ENCODE peak calls at places on chromosomes 16 and 17, in ten cellular contexts. One of them, this sample, is unnamed.

GRCh38 chr17:8745586-8746500 is 1.2 kb upstream of the CCDC42 start:
- DNase-seq in SK-N-SH: peak
- DNase-seq in NB4: peak
- DNase-seq in HCT116: peak
- DNase-seq in endothelial cell of umbilical vein: peak
- DNase-seq in WTC11: peak
- DNase-seq in K562: peak
- DNase-seq in H1: no peak
- DNase-seq in HepG2: peak
- DNase-seq in GM12878: peak
- DNase-seq in this sample: peak

GRCh38 chr17:66583112-66583748 is 251.7 kb upstream of the CACNG5 start:
- DNase-seq in SK-N-SH: no peak
- DNase-seq in NB4: no peak
- DNase-seq in HCT116: no peak
- DNase-seq in endothelial cell of umbilical vein: no peak
- DNase-seq in WTC11: no peak
- DNase-seq in K562: no peak
- DNase-seq in H1: no peak
- DNase-seq in HepG2: no peak
- DNase-seq in GM12878: no peak
- DNase-seq in this sample: no peak

GRCh38 chr17:42706732-42707131 is 24.4 kb downstream of the CNTNAP1 start:
- DNase-seq in SK-N-SH: no peak
- DNase-seq in NB4: no peak
- DNase-seq in HCT116: no peak
- DNase-seq in endothelial cell of umbilical vein: no peak
- DNase-seq in WTC11: no peak
- DNase-seq in K562: no peak
- DNase-seq in H1: no peak
- DNase-seq in HepG2: no peak
- DNase-seq in GM12878: peak
- DNase-seq in this sample: no peak

GRCh38 chr17:16371742-16372141 is 9.1 kb upstream of the UBB start:
- DNase-seq in SK-N-SH: peak
- DNase-seq in NB4: no peak
- DNase-seq in HCT116: no peak
- DNase-seq in endothelial cell of umbilical vein: peak
- DNase-seq in WTC11: no peak
- DNase-seq in K562: no peak
- DNase-seq in H1: no peak
- DNase-seq in HepG2: no peak
- DNase-seq in GM12878: no peak
- DNase-seq in this sample: peak

GRCh38 chr16:82439678-82440293 is 187.0 kb upstream of the CDH13 start:
- DNase-seq in SK-N-SH: peak
- DNase-seq in NB4: peak
- DNase-seq in HCT116: peak
- DNase-seq in endothelial cell of umbilical vein: peak
- DNase-seq in WTC11: peak
- DNase-seq in K562: peak
- DNase-seq in H1: no peak
- DNase-seq in HepG2: peak
- DNase-seq in GM12878: no peak
- DNase-seq in this sample: no peak

GRCh38 chr16:48386559-48387312 is 1.5 kb upstream of the SIAH1 start:
- DNase-seq in SK-N-SH: no peak
- DNase-seq in NB4: no peak
- DNase-seq in HCT116: no peak
- DNase-seq in endothelial cell of umbilical vein: no peak
- DNase-seq in WTC11: no peak
- DNase-seq in K562: no peak
- DNase-seq in H1: no peak
- DNase-seq in HepG2: no peak
- DNase-seq in GM12878: no peak
- DNase-seq in this sample: no peak

GRCh38 chr17:80970044-80970761 is 21.4 kb upstream of the CHMP6 start:
- DNase-seq in SK-N-SH: peak
- DNase-seq in NB4: peak
- DNase-seq in HCT116: no peak
- DNase-seq in endothelial cell of umbilical vein: no peak
- DNase-seq in WTC11: peak
- DNase-seq in K562: peak
- DNase-seq in H1: no peak
- DNase-seq in HepG2: no peak
- DNase-seq in GM12878: no peak
- DNase-seq in this sample: peak

GRCh38 chr17:16991349-16992009 is 19.6 kb upstream of the TNFRSF13B start:
- DNase-seq in SK-N-SH: peak
- DNase-seq in NB4: peak
- DNase-seq in HCT116: peak
- DNase-seq in endothelial cell of umbilical vein: peak
- DNase-seq in WTC11: peak
- DNase-seq in K562: peak
- DNase-seq in H1: peak
- DNase-seq in HepG2: peak
- DNase-seq in GM12878: no peak
- DNase-seq in this sample: peak

GRCh38 chr17:32960815-32961214 is 30.8 kb upstream of the SPACA3 start:
- DNase-seq in SK-N-SH: no peak
- DNase-seq in NB4: no peak
- DNase-seq in HCT116: no peak
- DNase-seq in endothelial cell of umbilical vein: no peak
- DNase-seq in WTC11: no peak
- DNase-seq in K562: no peak
- DNase-seq in H1: no peak
- DNase-seq in HepG2: no peak
- DNase-seq in GM12878: no peak
- DNase-seq in this sample: no peak

GRCh38 chr17:4980644-4981216 is 6.7 kb downstream of the CAMTA2 start:
- DNase-seq in SK-N-SH: peak
- DNase-seq in NB4: peak
- DNase-seq in HCT116: no peak
- DNase-seq in endothelial cell of umbilical vein: peak
- DNase-seq in WTC11: peak
- DNase-seq in K562: peak
- DNase-seq in H1: no peak
- DNase-seq in HepG2: peak
- DNase-seq in GM12878: no peak
- DNase-seq in this sample: peak

GRCh38 chr17:83057793-83058477 is 21.5 kb upstream of the METRNL start:
- DNase-seq in SK-N-SH: peak
- DNase-seq in NB4: no peak
- DNase-seq in HCT116: no peak
- DNase-seq in endothelial cell of umbilical vein: no peak
- DNase-seq in WTC11: no peak
- DNase-seq in K562: no peak
- DNase-seq in H1: no peak
- DNase-seq in HepG2: no peak
- DNase-seq in GM12878: no peak
- DNase-seq in this sample: no peak

GRCh38 chr17:46832945-46833839 is 14.7 kb upstream of the WNT3 start:
- DNase-seq in SK-N-SH: no peak
- DNase-seq in NB4: no peak
- DNase-seq in HCT116: no peak
- DNase-seq in endothelial cell of umbilical vein: no peak
- DNase-seq in WTC11: no peak
- DNase-seq in K562: no peak
- DNase-seq in H1: no peak
- DNase-seq in HepG2: peak
- DNase-seq in GM12878: no peak
- DNase-seq in this sample: no peak

GRCh38 chr17:7425756-7426155 is 340 bp downstream of the SPEM2 start:
- DNase-seq in SK-N-SH: no peak
- DNase-seq in NB4: no peak
- DNase-seq in HCT116: no peak
- DNase-seq in endothelial cell of umbilical vein: no peak
- DNase-seq in WTC11: no peak
- DNase-seq in K562: no peak
- DNase-seq in H1: no peak
- DNase-seq in HepG2: no peak
- DNase-seq in GM12878: no peak
- DNase-seq in this sample: no peak

GRCh38 chr16:80656731-80657150 is 115.9 kb downstream of the DYNLRB2 start:
- DNase-seq in SK-N-SH: no peak
- DNase-seq in NB4: no peak
- DNase-seq in HCT116: no peak
- DNase-seq in endothelial cell of umbilical vein: no peak
- DNase-seq in WTC11: no peak
- DNase-seq in K562: no peak
- DNase-seq in H1: no peak
- DNase-seq in HepG2: no peak
- DNase-seq in GM12878: peak
- DNase-seq in this sample: no peak

GRCh38 chr17:6546069-6546718 is 10.2 kb downstream of the PITPNM3 start:
- DNase-seq in SK-N-SH: no peak
- DNase-seq in NB4: peak
- DNase-seq in HCT116: no peak
- DNase-seq in endothelial cell of umbilical vein: no peak
- DNase-seq in WTC11: no peak
- DNase-seq in K562: no peak
- DNase-seq in H1: no peak
- DNase-seq in HepG2: no peak
- DNase-seq in GM12878: peak
- DNase-seq in this sample: no peak

GRCh38 chr16:65909310-65910050 is 457.0 kb upstream of the CDH5 start:
- DNase-seq in SK-N-SH: no peak
- DNase-seq in NB4: peak
- DNase-seq in HCT116: no peak
- DNase-seq in endothelial cell of umbilical vein: no peak
- DNase-seq in WTC11: no peak
- DNase-seq in K562: no peak
- DNase-seq in H1: no peak
- DNase-seq in HepG2: peak
- DNase-seq in GM12878: no peak
- DNase-seq in this sample: no peak

GRCh38 chr17:28282596-28282995 is 36.4 kb upstream of the TMEM97 start:
- DNase-seq in SK-N-SH: no peak
- DNase-seq in NB4: no peak
- DNase-seq in HCT116: peak
- DNase-seq in endothelial cell of umbilical vein: peak
- DNase-seq in WTC11: no peak
- DNase-seq in K562: no peak
- DNase-seq in H1: no peak
- DNase-seq in HepG2: no peak
- DNase-seq in GM12878: no peak
- DNase-seq in this sample: no peak

GRCh38 chr17:67639997-67640396 is 77.7 kb upstream of the NOL11 start:
- DNase-seq in SK-N-SH: no peak
- DNase-seq in NB4: no peak
- DNase-seq in HCT116: no peak
- DNase-seq in endothelial cell of umbilical vein: no peak
- DNase-seq in WTC11: no peak
- DNase-seq in K562: no peak
- DNase-seq in H1: no peak
- DNase-seq in HepG2: no peak
- DNase-seq in GM12878: no peak
- DNase-seq in this sample: no peak
- TF ChIP-seq MAX in SK-N-SH: no peak
- TF ChIP-seq MAX in NB4: no peak
- TF ChIP-seq MAX in HCT116: no peak
- TF ChIP-seq MAX in endothelial cell of umbilical vein: no peak
- TF ChIP-seq MAX in WTC11: no peak
- TF ChIP-seq MAX in K562: no peak
- TF ChIP-seq MAX in H1: no peak
- TF ChIP-seq MAX in HepG2: no peak
- TF ChIP-seq MAX in GM12878: no peak
- TF ChIP-seq MAX in this sample: no peak

GRCh38 chr17:76696763-76697701 is 13.7 kb downstream of the MXRA7 start:
- DNase-seq in SK-N-SH: no peak
- DNase-seq in NB4: peak
- DNase-seq in HCT116: no peak
- DNase-seq in endothelial cell of umbilical vein: peak
- DNase-seq in WTC11: no peak
- DNase-seq in K562: no peak
- DNase-seq in H1: no peak
- DNase-seq in HepG2: peak
- DNase-seq in GM12878: peak
- DNase-seq in this sample: no peak
- TF ChIP-seq MAX in SK-N-SH: no peak
- TF ChIP-seq MAX in NB4: peak
- TF ChIP-seq MAX in HCT116: no peak
- TF ChIP-seq MAX in endothelial cell of umbilical vein: no peak
- TF ChIP-seq MAX in WTC11: no peak
- TF ChIP-seq MAX in K562: no peak
- TF ChIP-seq MAX in H1: no peak
- TF ChIP-seq MAX in HepG2: no peak
- TF ChIP-seq MAX in GM12878: no peak
- TF ChIP-seq MAX in this sample: no peak

GRCh38 chr16:88815901-88816589 is 4.3 kb upstream of the APRT start:
- DNase-seq in SK-N-SH: peak
- DNase-seq in NB4: peak
- DNase-seq in HCT116: no peak
- DNase-seq in endothelial cell of umbilical vein: peak
- DNase-seq in WTC11: peak
- DNase-seq in K562: peak
- DNase-seq in H1: no peak
- DNase-seq in HepG2: peak
- DNase-seq in GM12878: no peak
- DNase-seq in this sample: peak
- TF ChIP-seq MAX in SK-N-SH: no peak
- TF ChIP-seq MAX in NB4: peak
- TF ChIP-seq MAX in HCT116: no peak
- TF ChIP-seq MAX in endothelial cell of umbilical vein: no peak
- TF ChIP-seq MAX in WTC11: no peak
- TF ChIP-seq MAX in K562: peak
- TF ChIP-seq MAX in H1: peak
- TF ChIP-seq MAX in HepG2: no peak
- TF ChIP-seq MAX in GM12878: peak
- TF ChIP-seq MAX in this sample: peak

DNA sequence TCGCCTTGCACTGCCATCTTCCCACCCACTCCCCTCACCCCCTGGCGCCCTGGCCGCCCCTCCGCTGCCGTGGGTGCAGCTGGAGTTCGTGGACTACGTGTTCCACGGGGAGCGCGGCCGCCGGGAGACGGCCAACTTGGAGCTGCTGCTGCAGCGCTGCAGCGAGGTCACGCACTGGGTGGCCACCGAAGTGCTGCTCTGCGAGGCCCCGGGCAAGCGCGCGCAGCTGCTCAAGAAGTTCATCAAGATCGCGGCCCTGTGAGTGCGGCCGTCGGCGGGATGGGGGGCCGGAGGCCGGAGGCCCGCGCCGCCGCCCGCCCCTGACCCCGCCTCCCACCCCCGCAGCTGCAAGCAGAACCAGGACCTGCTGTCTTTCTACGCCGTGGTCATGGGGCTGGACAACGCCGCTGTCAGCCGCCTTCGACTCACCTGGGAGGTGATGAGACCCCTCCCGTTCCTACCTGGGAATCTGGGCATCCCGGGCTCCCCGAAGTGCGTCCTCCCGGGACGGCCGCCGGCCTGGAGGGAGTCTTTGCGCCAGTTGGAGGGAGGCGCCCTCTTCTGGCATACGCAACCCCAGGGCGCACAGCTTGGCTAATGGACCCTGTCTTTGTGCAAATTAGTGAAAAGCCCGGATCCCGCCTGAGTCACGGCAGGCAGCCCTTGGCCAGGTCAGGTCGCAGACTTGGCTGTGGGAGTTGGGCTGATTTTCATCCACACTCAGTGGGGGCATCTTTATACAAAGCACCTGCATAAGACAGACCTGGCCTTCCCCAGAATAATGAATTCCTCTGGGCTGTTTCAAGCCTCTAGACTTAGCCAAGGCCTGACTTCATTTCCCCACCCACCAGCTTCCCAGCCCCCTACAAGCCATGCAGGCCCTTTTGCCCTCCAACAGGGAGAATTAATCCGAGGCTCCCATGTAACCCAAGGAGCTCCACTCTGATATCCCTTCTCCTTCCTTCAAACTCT is 14.3 kb downstream of the RAPGEFL1 start:
- DNase-seq in SK-N-SH: peak
- DNase-seq in NB4: peak
- DNase-seq in HCT116: peak
- DNase-seq in endothelial cell of umbilical vein: peak
- DNase-seq in WTC11: peak
- DNase-seq in K562: peak
- DNase-seq in H1: peak
- DNase-seq in HepG2: peak
- DNase-seq in GM12878: peak
- DNase-seq in this sample: peak
- TF ChIP-seq MAX in SK-N-SH: peak
- TF ChIP-seq MAX in NB4: no peak
- TF ChIP-seq MAX in HCT116: no peak
- TF ChIP-seq MAX in endothelial cell of umbilical vein: no peak
- TF ChIP-seq MAX in WTC11: peak
- TF ChIP-seq MAX in K562: no peak
- TF ChIP-seq MAX in H1: no peak
- TF ChIP-seq MAX in HepG2: no peak
- TF ChIP-seq MAX in GM12878: peak
- TF ChIP-seq MAX in this sample: peak